ENCODE peak calls at places on chromosomes 4 and X, in nine cellular contexts. Q is GOT3; P is stimulated activated CD4-positive, alpha-beta T cell treated with anti-CD3 and anti-CD28 coated beads, Interleukin-12 subunit alpha, Interleukin-12 subunit beta, amount 100 ng/mL, for 48 hours; F is H9; N is T-helper 17 cell; B is smooth muscle cell of the brain vasculature; R is fibroblast of pulmonary artery; U is uterus; S is head of caudate nucleus. C is an unnamed sample.
A peak's percentile ranks its signal among the peaks of the same experiment; 100 is the strongest.

GRCh38 chr4:101086801-101087586 is 260.3 kb downstream of the PPP3CA start:
- DNase-seq in P (no peak), R (no peak), F (peak; percentile 67), B (no peak), U (no peak), N (no peak), Q (no peak), S (no peak), C (no peak)

GRCh38 chrX:9312922-9313867 is 151.7 kb upstream of the TBL1X start:
- DNase-seq in Q (no peak), B (no peak), U (no peak), N (peak; percentile 44), P (peak; percentile 70), F (peak; percentile 46), R (no peak), S (peak; percentile 49), C (no peak)

GRCh38 chrX:138756234-138756633 is 44.7 kb upstream of the FGF13 start:
- DNase-seq in U (no peak), B (no peak), R (peak; percentile 3), S (no peak), F (peak; percentile 74), P (no peak), Q (peak; percentile 1), N (no peak), C (no peak)

GRCh38 chr4:139523076-139523475 is 32.9 kb downstream of the SETD7 start:
- DNase-seq in Q (no peak), B (no peak), F (no peak), P (no peak), U (no peak), S (no peak), R (peak; percentile 29), N (no peak), C (no peak)

GRCh38 chrX:135213200-135213844 is 38.5 kb upstream of the ETDA start:
- DNase-seq in S (no peak), R (no peak), B (no peak), F (no peak), P (peak; percentile 16), Q (no peak), N (no peak), U (no peak), C (no peak)

GRCh38 chr4:184693056-184693455 is 40.8 kb downstream of the CENPU start:
- DNase-seq in B (no peak), N (no peak), P (no peak), S (no peak), R (peak; percentile 54), U (no peak), F (no peak), Q (no peak), C (no peak)

GRCh38 chrX:13001961-13002671 is 27.2 kb downstream of the TMSB4X start:
- DNase-seq in Q (no peak), R (no peak), F (no peak), P (no peak), N (no peak), B (no peak), S (no peak), U (no peak), C (peak; percentile 60)

GRCh38 chr4:38565271-38566199 is 98.5 kb upstream of the KLF3 start:
- DNase-seq in P (no peak), Q (no peak), F (no peak), U (no peak), R (peak; percentile 60), N (no peak), B (no peak), S (no peak), C (peak; percentile 77)

GRCh38 chr4:6325791-6326290 is 56.2 kb downstream of the WFS1 start:
- DNase-seq in P (no peak), N (no peak), U (no peak), R (no peak), F (no peak), S (no peak), Q (no peak), B (no peak), C (no peak)

GRCh38 chr4:114600672-114601071 is 2.1 kb downstream of the UGT8 start:
- DNase-seq in N (no peak), B (no peak), S (no peak), F (no peak), P (no peak), U (no peak), R (no peak), Q (no peak), C (no peak)

GRCh38 chr4:82614868-82615449 is 53.2 kb upstream of the TMEM150C start:
- DNase-seq in N (no peak), S (no peak), R (no peak), B (no peak), U (no peak), F (no peak), Q (no peak), P (no peak), C (no peak)

GRCh38 chrX:23898412-23898959 is 9.3 kb downstream of the APOO start:
- DNase-seq in F (no peak), S (no peak), N (no peak), B (no peak), R (peak; percentile 57), P (no peak), U (no peak), Q (no peak), C (peak; percentile 60)